ENCODE peak calls at places on chromosomes 16 and 17, in six cellular contexts. I is Peyer's patch; R is stimulated activated CD8-positive, alpha-beta memory T cell treated with anti-CD3 and anti-CD28 coated beads, Interleukin-2, amount 100 ng/mL, for 48 hours; J is A549; C is activated naive CD8-positive, alpha-beta T cell treated with anti-CD3 and anti-CD28 coated beads, Interleukin-2, amount 50 U/mL, for 24 hours; O is transverse colon. X is an unnamed sample.

GRCh38 chr17:66711403-66711802 is 123.5 kb upstream of the CACNG5 start:
- DNase-seq in I (no peak), R (no peak), J (no peak), C (no peak), O (no peak), X (no peak)

GRCh38 chr17:43998552-43998951 is 5.9 kb upstream of the NAGS start:
- DNase-seq in I (no peak), R (no peak), J (no peak), C (no peak), O (no peak), X (no peak)

GRCh38 chr17:41824086-41824485 is 11.3 kb downstream of the FKBP10 start:
- DNase-seq in I (no peak), R (no peak), J (no peak), C (no peak), O (no peak), X (no peak)

GRCh38 chr16:13426736-13427135 is 493.2 kb upstream of the ERCC4 start:
- DNase-seq in I (no peak), R (no peak), J (no peak), C (no peak), O (no peak), X (no peak)

GRCh38 chr16:71846443-71846842 is 667 bp downstream of the ATXN1L start:
- DNase-seq in I (no peak), R (no peak), J (no peak), C (peak; percentile 9), O (peak; percentile 20), X (peak; percentile 39)

GRCh38 chr17:3961564-3962047 is 2.6 kb downstream of the ATP2A3 start:
- DNase-seq in I (peak; percentile 92), R (no peak), J (no peak), C (peak; percentile 45), O (peak; percentile 81), X (no peak)

GRCh38 chr16:68375801-68376536 is 65.2 kb downstream of the PRMT7 start:
- DNase-seq in I (no peak), R (no peak), J (no peak), C (no peak), O (no peak), X (no peak)

GRCh38 chr17:80861892-80862291 is 129.7 kb upstream of the CHMP6 start:
- DNase-seq in I (no peak), R (peak; percentile 34), J (peak; percentile 55), C (peak; percentile 53), O (peak; percentile 12), X (peak; percentile 62)

GRCh38 chr17:38912221-38912813 is 13.1 kb upstream of the LASP1NB start:
- DNase-seq in I (peak; percentile 47), R (no peak), J (no peak), C (no peak), O (peak; percentile 50), X (no peak)

GRCh38 chr17:72467841-72468653 is 347.2 kb downstream of the SOX9 start:
- DNase-seq in I (peak; percentile 86), R (no peak), J (no peak), C (no peak), O (peak; percentile 87), X (peak; percentile 69)

GRCh38 chr17:42891539-42892152 is 9.0 kb upstream of the G6PC1 start:
- DNase-seq in I (no peak), R (no peak), J (no peak), C (no peak), O (peak; percentile 38), X (peak; percentile 60)

GRCh38 chr16:2942045-2942444 is 22.0 kb upstream of the KREMEN2 start:
- DNase-seq in I (no peak), R (no peak), J (no peak), C (no peak), O (no peak), X (no peak)

GRCh38 chr17:7613769-7614421 is 802 bp downstream of the FXR2 start:
- DNase-seq in I (peak; percentile 55), R (no peak), J (no peak), C (no peak), O (no peak), X (peak; percentile 63)

GRCh38 chr16:1899641-1900451 is 18.4 kb downstream of the HS3ST6 start:
- DNase-seq in I (no peak), R (no peak), J (no peak), C (no peak), O (peak; percentile 64), X (no peak)

GRCh38 chr17:40086150-40087044 is 14.0 kb downstream of the NR1D1 start:
- DNase-seq in I (peak; percentile 77), R (no peak), J (peak; percentile 85), C (peak; percentile 77), O (peak; percentile 69), X (peak; percentile 52)

GRCh38 chr16:56632160-56632847 is at the start of gene MT1M:
- DNase-seq in I (no peak), R (no peak), J (no peak), C (no peak), O (peak; percentile 43), X (peak; percentile 30)

GRCh38 chr17:17206149-17206912 is at the start of gene PLD6:
- DNase-seq in I (peak; percentile 94), R (peak; percentile 83), J (peak; percentile 72), C (peak; percentile 91), O (peak; percentile 93), X (no peak)

GRCh38 chr17:4599505-4600281 is 15.4 kb downstream of the SMTNL2 start:
- DNase-seq in I (no peak), R (no peak), J (no peak), C (no peak), O (no peak), X (peak; percentile 37)

GRCh38 chr17:64003526-64004121 is 5.5 kb downstream of the PRR29 start:
- DNase-seq in I (peak; percentile 42), R (no peak), J (no peak), C (no peak), O (no peak), X (no peak)

GRCh38 chr17:34503804-34504203 is 75.6 kb upstream of the TMEM132E start:
- DNase-seq in I (peak; percentile 49), R (no peak), J (no peak), C (peak; percentile 16), O (peak; percentile 14), X (no peak)

GRCh38 chr16:79316004-79316458 is 284.5 kb downstream of the MAF start:
- DNase-seq in I (no peak), R (peak; percentile 70), J (no peak), C (peak; percentile 46), O (no peak), X (no peak)

GRCh38 chr16:85675528-85675927 is 13.2 kb downstream of the GINS2 start:
- DNase-seq in I (no peak), R (no peak), J (peak; percentile 36), C (no peak), O (no peak), X (peak; percentile 48)

GRCh38 chr17:5123343-5124124 is 7.7 kb downstream of the USP6 start:
- DNase-seq in I (peak; percentile 38), R (no peak), J (no peak), C (no peak), O (no peak), X (no peak)

GRCh38 chr16:69865701-69866100 is 85.4 kb upstream of the CLEC18A start:
- DNase-seq in I (no peak), R (no peak), J (no peak), C (no peak), O (no peak), X (peak; percentile 87)

GRCh38 chr16:66129196-66129595 is 237.3 kb upstream of the CDH5 start:
- DNase-seq in I (no peak), R (no peak), J (no peak), C (no peak), O (no peak), X (no peak)

GRCh38 chr17:52383493-52384100 is 225.1 kb upstream of the CA10 start:
- DNase-seq in I (peak; percentile 48), R (no peak), J (peak; percentile 13), C (peak; percentile 4), O (peak; percentile 60), X (peak; percentile 8)

GRCh38 chr16:58243528-58244004 is 45.7 kb upstream of the CSNK2A2 start:
- DNase-seq in I (peak; percentile 66), R (no peak), J (no peak), C (no peak), O (peak; percentile 26), X (no peak)

GRCh38 chr17:56297142-56297541 is 143.9 kb downstream of the ANKFN1 start:
- DNase-seq in I (no peak), R (peak; percentile 8), J (no peak), C (peak; percentile 38), O (no peak), X (no peak)

GRCh38 chr17:9064311-9064834 is 43.1 kb downstream of the NTN1 start:
- DNase-seq in I (no peak), R (no peak), J (no peak), C (no peak), O (no peak), X (no peak)

GRCh38 chr17:3796822-3797170 is 4.2 kb downstream of the ITGAE start:
- DNase-seq in I (peak; percentile 61), R (peak; percentile 21), J (no peak), C (no peak), O (no peak), X (no peak)

GRCh38 chr16:2023098-2023925 is 3.4 kb upstream of the NHERF2 start:
- DNase-seq in I (peak; percentile 97), R (peak; percentile 92), J (peak; percentile 88), C (peak; percentile 98), O (peak; percentile 97), X (peak; percentile 90)

GRCh38 chr17:77297693-77298666 is 157.2 kb downstream of the SEC14L1 start:
- DNase-seq in I (no peak), R (no peak), J (no peak), C (no peak), O (no peak), X (no peak)

GRCh38 chr17:67488161-67488560 is 111.1 kb downstream of the PITPNC1 start:
- DNase-seq in I (no peak), R (no peak), J (no peak), C (no peak), O (no peak), X (no peak)

GRCh38 chr16:50742521-50743150 is 750 bp downstream of the CYLD start:
- DNase-seq in I (peak; percentile 71), R (peak; percentile 19), J (no peak), C (peak; percentile 50), O (peak; percentile 46), X (peak; percentile 59)

GRCh38 chr17:61414141-61414935 is 14.7 kb downstream of the TBX2 start:
- DNase-seq in I (peak; percentile 47), R (no peak), J (no peak), C (no peak), O (no peak), X (no peak)

GRCh38 chr17:31699281-31699680 is 159.8 kb downstream of the COPRS start:
- DNase-seq in I (no peak), R (no peak), J (no peak), C (no peak), O (peak; percentile 41), X (no peak)

GRCh38 chr17:3027786-3028532 is 35.4 kb downstream of the OR1D5 start:
- DNase-seq in I (peak; percentile 19), R (no peak), J (no peak), C (no peak), O (no peak), X (no peak)

GRCh38 chr16:2208772-2209171 is 1.9 kb downstream of the BRICD5 start:
- DNase-seq in I (no peak), R (no peak), J (no peak), C (no peak), O (no peak), X (no peak)

GRCh38 chr16:50864386-50864785 is 122.5 kb downstream of the CYLD start:
- DNase-seq in I (no peak), R (no peak), J (no peak), C (no peak), O (no peak), X (no peak)

X was measured in mesenchymal stem cell.